ENCODE peak calls at places on chromosomes 13 and 19, in six cellular contexts. D, C, S, K, H and X are unnamed samples.

GRCh38 chr13:102401755-102402154 is at the start of gene FGF14:
- DNase-seq in D (no peak), C (no peak), S (no peak), H (no peak), K (no peak), X (no peak)

GRCh38 chr13:105979586-105979985 is 555.9 kb downstream of the EFNB2 start:
- DNase-seq in K (no peak), S (no peak), D (peak; percentile 50), C (no peak), H (no peak), X (no peak)

GRCh38 chr19:5154129-5154798 is 185.4 kb downstream of the KDM4B start:
- DNase-seq in D (peak; percentile 72), S (peak; percentile 19), K (no peak), C (no peak), H (peak; percentile 61), X (no peak)

GRCh38 chr19:11375143-11375948 is 880 bp downstream of the SWSAP1 start:
- DNase-seq in H (peak; percentile 73), D (peak; percentile 88), K (no peak), S (peak; percentile 55), C (no peak), X (no peak)

GRCh38 chr19:48510421-48511268 is 990 bp downstream of the LMTK3 start:
- DNase-seq in D (peak; percentile 85), K (no peak), H (peak; percentile 68), C (peak; percentile 39), S (peak; percentile 65), X (no peak)

GRCh38 chr19:29971002-29971401 is 29.0 kb downstream of the URI1 start:
- DNase-seq in C (no peak), D (no peak), S (no peak), H (no peak), K (no peak), X (no peak)

GRCh38 chr13:67204731-67205130 is 25.4 kb downstream of the PCDH9 start:
- DNase-seq in D (no peak), S (no peak), K (no peak), C (no peak), H (no peak), X (no peak)

GRCh38 chr13:64471916-64472315 is 2758.2 kb downstream of the PCDH9 start:
- DNase-seq in H (no peak), C (peak; percentile 60), D (no peak), K (no peak), S (no peak), X (no peak)

GRCh38 chr19:16180611-16181010 is 4.6 kb upstream of the FAM32A start:
- DNase-seq in D (no peak), S (no peak), C (peak; percentile 86), H (no peak), K (no peak), X (no peak)

GRCh38 chr13:51068501-51068900 is 42.6 kb downstream of the C13orf42 start:
- DNase-seq in K (no peak), D (no peak), S (no peak), C (no peak), H (no peak), X (no peak)

GRCh38 chr19:6737873-6738725 is 719 bp upstream of the GPR108 start:
- DNase-seq in K (no peak), H (peak; percentile 92), S (peak; percentile 94), D (peak; percentile 98), C (peak; percentile 80), X (peak; percentile 77)

GRCh38 chr13:20024706-20025105 is 66.2 kb downstream of the ZMYM2 start:
- DNase-seq in D (no peak), C (no peak), H (no peak), K (no peak), S (no peak), X (no peak)
- TF ChIP-seq POLR2A in D (no peak), C (no peak), H (no peak), K (no peak), S (no peak), X (no peak)

DNA sequence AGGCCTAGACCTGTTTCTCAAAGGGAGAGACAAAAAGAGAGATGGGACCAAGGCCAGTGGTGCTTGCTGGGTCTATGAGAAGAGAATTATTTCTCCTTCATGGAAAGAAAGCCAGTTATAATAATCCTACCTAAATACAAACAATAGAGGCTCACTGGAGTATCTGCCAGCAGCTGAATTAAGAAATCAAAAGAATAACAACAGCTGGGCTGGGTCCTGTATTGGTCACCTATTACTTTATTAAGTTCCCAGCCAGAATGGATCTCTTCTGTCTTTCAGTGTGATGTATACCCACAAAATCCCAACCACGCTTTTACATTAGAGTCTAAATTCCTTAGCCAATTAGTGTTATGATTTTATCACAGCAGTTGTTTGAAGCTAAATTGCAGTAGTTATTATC is 297.8 kb upstream of the DACH1 start:
- DNase-seq in C (no peak), K (no peak), H (no peak), S (no peak), D (no peak), X (no peak)
- TF ChIP-seq POLR2A in C (no peak), K (no peak), H (no peak), S (no peak), D (no peak), X (no peak)

DNA sequence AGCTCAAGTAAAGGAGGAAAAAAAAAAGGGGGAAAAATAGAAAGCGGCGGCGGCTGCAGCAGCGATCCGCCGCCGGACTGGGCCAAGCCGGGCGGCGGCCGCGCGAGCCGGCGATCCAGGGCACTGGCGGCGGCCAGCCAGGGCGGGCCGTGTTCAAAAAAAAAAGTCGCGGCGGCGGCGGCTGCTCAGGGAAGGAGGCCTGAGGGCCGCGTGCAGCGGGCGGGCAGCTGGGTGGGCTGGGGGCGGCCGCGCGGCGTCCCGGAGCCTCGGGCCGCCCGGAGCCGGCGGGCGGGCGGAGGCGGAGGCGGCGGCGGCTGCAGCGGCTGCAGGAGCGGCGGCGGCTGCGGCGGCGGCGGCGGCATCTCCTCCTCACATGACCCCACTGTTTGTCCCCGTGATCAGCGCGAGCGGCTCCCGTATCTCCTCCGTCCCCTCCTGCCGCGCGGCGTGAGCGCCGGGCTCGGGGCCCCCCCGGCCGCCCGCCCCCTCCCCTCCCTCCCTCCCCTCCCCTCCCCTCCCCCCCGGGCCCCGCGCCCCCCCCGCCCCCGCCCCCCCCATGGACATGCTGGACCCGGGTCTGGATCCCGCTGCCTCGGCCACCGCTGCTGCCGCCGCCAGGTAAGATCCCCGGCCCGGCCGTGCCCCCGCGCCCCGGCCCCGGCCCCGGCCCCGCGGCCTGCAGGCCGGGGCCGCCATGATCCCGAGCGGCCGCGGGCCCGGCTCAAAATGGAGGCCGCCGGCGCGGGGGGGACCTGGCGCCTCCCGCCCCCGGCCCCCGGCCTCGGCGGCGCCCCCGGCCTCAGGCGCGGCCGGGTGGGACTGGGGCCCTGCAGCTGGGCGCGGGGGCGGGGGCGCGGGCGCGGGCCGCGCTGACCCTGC is at the start of gene USF2:
- DNase-seq in D (peak; percentile 91), H (peak; percentile 89), S (peak; percentile 67), C (peak; percentile 61), K (no peak), X (peak; percentile 95)
- TF ChIP-seq POLR2A in D (peak; percentile 10), H (no peak), S (no peak), C (no peak), K (no peak), X (no peak)

DNA sequence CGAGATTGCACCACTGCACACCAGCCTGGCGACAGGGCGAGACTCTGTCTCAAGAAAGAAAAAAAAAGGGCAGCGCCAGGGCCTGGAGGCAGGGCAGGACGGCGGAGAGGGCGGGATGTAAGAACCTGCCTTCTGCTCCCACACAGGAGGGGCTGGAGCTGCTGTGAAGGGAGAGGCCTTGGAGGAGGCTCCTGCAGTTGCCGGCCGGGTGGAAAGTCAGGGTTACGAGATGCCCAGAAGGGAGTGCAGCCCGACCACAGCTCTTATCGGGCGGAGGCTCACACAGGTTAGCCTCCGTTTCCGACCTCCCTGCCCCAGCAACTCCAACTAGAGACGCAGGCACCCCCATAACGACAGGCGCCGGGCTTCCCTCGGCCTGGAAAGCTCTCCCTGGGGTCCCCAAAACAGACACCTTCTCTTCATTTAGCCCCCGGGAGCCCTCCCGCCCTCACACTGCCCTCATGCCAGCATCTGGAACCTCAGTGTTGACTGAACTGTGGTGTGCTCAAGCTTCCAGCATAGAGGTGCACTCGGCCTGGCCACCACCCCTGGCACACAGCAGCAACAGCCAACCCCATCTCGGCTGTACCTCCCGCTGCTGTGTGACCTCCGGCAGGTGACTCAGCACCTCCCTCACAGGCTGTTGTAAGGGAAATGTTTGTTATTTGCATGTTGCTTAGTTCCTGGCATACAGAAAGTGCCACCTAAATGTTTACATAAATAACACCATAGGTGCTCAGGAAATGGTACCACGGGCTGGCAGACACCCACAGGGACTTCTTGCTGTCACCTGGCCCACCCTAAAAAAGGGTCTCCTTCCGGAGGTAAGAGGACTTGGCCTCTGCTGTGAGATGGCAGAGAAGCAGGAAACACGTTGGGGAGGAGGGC is 1.3 kb downstream of the PLPP2 start:
- DNase-seq in D (peak; percentile 87), K (no peak), H (peak; percentile 49), S (no peak), C (peak; percentile 25), X (peak; percentile 97)
- TF ChIP-seq POLR2A in D (peak; percentile 58), K (no peak), H (no peak), S (no peak), C (no peak), X (no peak)

GRCh38 chr13:75537401-75538365 is at the start of gene COMMD6:
- DNase-seq in C (peak; percentile 87), K (peak; percentile 11), H (peak; percentile 89), D (peak; percentile 86), S (peak; percentile 84), X (peak; percentile 90)
- TF ChIP-seq POLR2A in C (peak; percentile 82), K (no peak), H (no peak), D (peak; percentile 65), S (peak; percentile 51), X (peak; percentile 98)

GRCh38 chr19:42200116-42200740 is 17.2 kb downstream of the DEDD2 start:
- DNase-seq in K (no peak), C (no peak), D (no peak), H (no peak), S (no peak), X (no peak)

GRCh38 chr19:42202290-42202867 is 15.1 kb downstream of the DEDD2 start:
- DNase-seq in H (no peak), D (no peak), C (no peak), S (no peak), K (no peak), X (no peak)

GRCh38 chr19:42203700-42204099 is 13.8 kb downstream of the DEDD2 start:
- DNase-seq in C (no peak), D (no peak), H (no peak), K (no peak), S (no peak), X (no peak)

GRCh38 chr19:42199440-42200115 is 17.9 kb downstream of the DEDD2 start:
- DNase-seq in C (no peak), H (peak; percentile 79), K (no peak), S (no peak), D (peak; percentile 77), X (no peak)

GRCh38 chr19:42201489-42202289 is 15.8 kb downstream of the DEDD2 start:
- DNase-seq in D (peak; percentile 86), C (no peak), H (peak; percentile 80), K (no peak), S (no peak), X (no peak)
- TF ChIP-seq POLR2A in D (no peak), C (no peak), H (no peak), K (no peak), S (no peak), X (no peak)

GRCh38 chr19:40284501-40285352 is at the start of gene AKT2:
- DNase-seq in K (no peak), D (peak; percentile 80), S (no peak), H (no peak), C (peak; percentile 47), X (peak; percentile 72)
- TF ChIP-seq POLR2A in K (no peak), D (no peak), S (peak; percentile 20), H (no peak), C (peak; percentile 48), X (peak; percentile 22)